ENCODE peak calls at places on chromosomes 4 and X, in eight cellular contexts. One of them, this sample, is unnamed.
A peak's percentile ranks its signal among the peaks of the same experiment; 100 is the strongest.

GRCh38 chr4:8912089-8912455 is 40.4 kb upstream of the HMX1 start:
- DNase-seq in MM.1S: no peak
- DNase-seq in ELR: no peak
- DNase-seq in nucleus accumbens: no peak
- DNase-seq in CD8-positive, alpha-beta memory T cell: no peak
- DNase-seq in HTR-8/SVneo: no peak
- DNase-seq in NCI-H1105: no peak
- DNase-seq in ovary: no peak
- DNase-seq in this sample: no peak

GRCh38 chrX:72020204-72020603 is 109.6 kb downstream of the NHSL2 start:
- DNase-seq in MM.1S: no peak
- DNase-seq in ELR: no peak
- DNase-seq in nucleus accumbens: no peak
- DNase-seq in CD8-positive, alpha-beta memory T cell: no peak
- DNase-seq in HTR-8/SVneo: no peak
- DNase-seq in NCI-H1105: no peak
- DNase-seq in ovary: no peak
- DNase-seq in this sample: no peak

GRCh38 chr4:23923840-23924239 is 34.0 kb upstream of the PPARGC1A start:
- DNase-seq in MM.1S: no peak
- DNase-seq in ELR: no peak
- DNase-seq in nucleus accumbens: no peak
- DNase-seq in CD8-positive, alpha-beta memory T cell: no peak
- DNase-seq in HTR-8/SVneo: no peak
- DNase-seq in NCI-H1105: no peak
- DNase-seq in ovary: no peak
- DNase-seq in this sample: no peak

GRCh38 chr4:12679217-12679616 is 804.9 kb downstream of the RAB28 start:
- DNase-seq in MM.1S: no peak
- DNase-seq in ELR: peak; percentile 0
- DNase-seq in nucleus accumbens: no peak
- DNase-seq in CD8-positive, alpha-beta memory T cell: no peak
- DNase-seq in HTR-8/SVneo: no peak
- DNase-seq in NCI-H1105: no peak
- DNase-seq in ovary: no peak
- DNase-seq in this sample: no peak

GRCh38 chr4:52248836-52249235 is 197.7 kb downstream of the SPATA18 start:
- DNase-seq in MM.1S: no peak
- DNase-seq in ELR: no peak
- DNase-seq in nucleus accumbens: no peak
- DNase-seq in CD8-positive, alpha-beta memory T cell: no peak
- DNase-seq in HTR-8/SVneo: no peak
- DNase-seq in NCI-H1105: no peak
- DNase-seq in ovary: no peak
- DNase-seq in this sample: no peak

GRCh38 chrX:109890910-109891502 is 111.9 kb upstream of the TMEM164 start:
- DNase-seq in MM.1S: peak; percentile 66
- DNase-seq in ELR: peak; percentile 69
- DNase-seq in nucleus accumbens: peak; percentile 11
- DNase-seq in CD8-positive, alpha-beta memory T cell: peak; percentile 62
- DNase-seq in HTR-8/SVneo: peak; percentile 21
- DNase-seq in NCI-H1105: peak; percentile 24
- DNase-seq in ovary: peak; percentile 60
- DNase-seq in this sample: peak; percentile 34

GRCh38 chr4:40976343-40976742 is 226.6 kb downstream of the NSUN7 start:
- DNase-seq in MM.1S: peak; percentile 67
- DNase-seq in ELR: peak; percentile 78
- DNase-seq in nucleus accumbens: no peak
- DNase-seq in CD8-positive, alpha-beta memory T cell: no peak
- DNase-seq in HTR-8/SVneo: peak; percentile 53
- DNase-seq in NCI-H1105: peak; percentile 9
- DNase-seq in ovary: no peak
- DNase-seq in this sample: no peak

GRCh38 chr4:176005766-176006165 is 59.9 kb upstream of the WDR17 start:
- DNase-seq in MM.1S: no peak
- DNase-seq in ELR: no peak
- DNase-seq in nucleus accumbens: no peak
- DNase-seq in CD8-positive, alpha-beta memory T cell: no peak
- DNase-seq in HTR-8/SVneo: no peak
- DNase-seq in NCI-H1105: no peak
- DNase-seq in ovary: no peak
- DNase-seq in this sample: no peak

GRCh38 chr4:73841243-73841925 is 4.9 kb downstream of the CXCL6 start:
- DNase-seq in MM.1S: no peak
- DNase-seq in ELR: peak; percentile 37
- DNase-seq in nucleus accumbens: no peak
- DNase-seq in CD8-positive, alpha-beta memory T cell: no peak
- DNase-seq in HTR-8/SVneo: no peak
- DNase-seq in NCI-H1105: no peak
- DNase-seq in ovary: no peak
- DNase-seq in this sample: no peak

GRCh38 chr4:6750302-6751221 is 32.0 kb upstream of the KIAA0232 start:
- DNase-seq in MM.1S: no peak
- DNase-seq in ELR: no peak
- DNase-seq in nucleus accumbens: no peak
- DNase-seq in CD8-positive, alpha-beta memory T cell: peak; percentile 23
- DNase-seq in HTR-8/SVneo: no peak
- DNase-seq in NCI-H1105: no peak
- DNase-seq in ovary: no peak
- DNase-seq in this sample: no peak

GRCh38 chr4:177809786-177810185 is 367.5 kb upstream of the AGA start:
- DNase-seq in MM.1S: no peak
- DNase-seq in ELR: no peak
- DNase-seq in nucleus accumbens: no peak
- DNase-seq in CD8-positive, alpha-beta memory T cell: no peak
- DNase-seq in HTR-8/SVneo: no peak
- DNase-seq in NCI-H1105: no peak
- DNase-seq in ovary: no peak
- DNase-seq in this sample: no peak

GRCh38 chr4:2742823-2743517 is 13.2 kb downstream of the TNIP2 start:
- DNase-seq in MM.1S: no peak
- DNase-seq in ELR: no peak
- DNase-seq in nucleus accumbens: no peak
- DNase-seq in CD8-positive, alpha-beta memory T cell: no peak
- DNase-seq in HTR-8/SVneo: no peak
- DNase-seq in NCI-H1105: no peak
- DNase-seq in ovary: peak; percentile 23
- DNase-seq in this sample: no peak

This sample was measured in T-helper 9 cell.